ENCODE peak calls at places on chromosomes 4 and X, in nine cellular contexts. X is suprapubic skin; E is NCI-H510A; O is activated naive CD8-positive, alpha-beta T cell treated with anti-CD3 and anti-CD28 coated beads, Interleukin-2, amount 50 U/mL, for 24 hours; F is glutamatergic neuron; K is cortex of kidney; G is HuH-7.5; Z is HTR-8/SVneo; B is NCI-H1930. W is an unnamed sample.
A peak's percentile ranks its signal among the peaks of the same experiment; 100 is the strongest.

GRCh38 chr4:116636917-116637316 is 448.5 kb downstream of the TRAM1L1 start:
- DNase-seq in K (no peak), G (no peak), F (no peak), O (no peak), B (no peak), X (no peak), Z (no peak), E (no peak), W (no peak)

GRCh38 chr4:8738471-8738931 is 133.1 kb downstream of the HMX1 start:
- DNase-seq in G (no peak), F (no peak), E (no peak), X (no peak), B (no peak), O (no peak), Z (no peak), K (no peak), W (no peak)

GRCh38 chr4:20512053-20512810 is 188.0 kb upstream of the PACRGL start:
- DNase-seq in F (no peak), G (no peak), Z (no peak), X (no peak), O (no peak), K (no peak), E (peak; percentile 27), B (peak; percentile 6), W (no peak)

GRCh38 chrX:103367502-103367901 is 8.8 kb upstream of the BEX3 start:
- DNase-seq in G (no peak), K (no peak), O (no peak), Z (no peak), E (no peak), F (no peak), X (no peak), B (no peak), W (no peak)

GRCh38 chr4:106017975-106018374 is 122.7 kb downstream of the NPNT start:
- DNase-seq in B (no peak), E (no peak), G (no peak), Z (no peak), K (no peak), O (no peak), X (no peak), F (no peak), W (no peak)

GRCh38 chrX:9610774-9611392 is 146.0 kb downstream of the TBL1X start:
- DNase-seq in E (no peak), X (no peak), G (no peak), O (no peak), Z (no peak), K (no peak), F (no peak), B (no peak), W (no peak)

GRCh38 chrX:153781428-153782047 is 697 bp downstream of the SRPK3 start:
- DNase-seq in E (no peak), G (no peak), F (no peak), X (no peak), O (no peak), Z (no peak), K (no peak), B (no peak), W (no peak)

GRCh38 chr4:95898226-95898625 is 58.3 kb downstream of the PDHA2 start:
- DNase-seq in G (no peak), O (no peak), Z (no peak), X (no peak), F (no peak), B (no peak), E (no peak), K (no peak), W (no peak)

GRCh38 chr4:101119141-101119540 is 228.2 kb downstream of the PPP3CA start:
- DNase-seq in O (no peak), Z (no peak), G (no peak), K (no peak), F (no peak), E (no peak), B (no peak), X (no peak), W (no peak)

GRCh38 chrX:41619221-41619620 is 69.6 kb upstream of the GPR34 start:
- DNase-seq in O (no peak), F (no peak), X (no peak), K (no peak), Z (no peak), B (no peak), G (no peak), E (no peak), W (no peak)

GRCh38 chrX:109481986-109482385 is at the start of gene GUCY2F:
- DNase-seq in K (no peak), E (no peak), B (no peak), O (no peak), X (no peak), Z (no peak), G (no peak), F (no peak), W (no peak)

GRCh38 chr4:10240691-10241090 is 124.1 kb upstream of the WDR1 start:
- DNase-seq in X (no peak), K (no peak), Z (no peak), F (no peak), E (no peak), B (no peak), O (no peak), G (no peak), W (no peak)

GRCh38 chrX:129959493-129959832 is 23.0 kb upstream of the BCORL1 start:
- DNase-seq in O (no peak), G (no peak), B (no peak), K (no peak), F (peak; percentile 25), Z (no peak), X (no peak), E (peak; percentile 36), W (no peak)

GRCh38 chr4:125704726-125705125 is 390.0 kb downstream of the FAT4 start:
- DNase-seq in X (no peak), B (no peak), Z (no peak), K (no peak), F (no peak), O (no peak), G (no peak), E (no peak), W (peak; percentile 3)

GRCh38 chr4:127141857-127142256 is 490.9 kb upstream of the INTU start:
- DNase-seq in K (no peak), G (peak; percentile 0), F (no peak), E (no peak), B (no peak), O (no peak), Z (no peak), X (no peak), W (peak; percentile 37)

GRCh38 chrX:73337366-73337765 is 109.5 kb upstream of the CDX4 start:
- DNase-seq in E (no peak), K (no peak), B (no peak), Z (no peak), X (no peak), G (no peak), O (no peak), F (no peak), W (no peak)

GRCh38 chr4:81747242-81747930 is 275.7 kb upstream of the RASGEF1B start:
- DNase-seq in O (no peak), B (no peak), E (no peak), Z (no peak), K (no peak), G (no peak), F (no peak), X (no peak), W (no peak)

GRCh38 chr4:178745203-178745602 is 1303.0 kb upstream of the AGA start:
- DNase-seq in O (no peak), B (no peak), K (no peak), F (no peak), Z (peak; percentile 7), G (no peak), E (no peak), X (no peak), W (no peak)

GRCh38 chrX:75522565-75523411 is at the start of gene ZDHHC15:
- DNase-seq in G (no peak), K (peak; percentile 10), Z (no peak), B (peak; percentile 28), E (peak; percentile 59), F (peak; percentile 79), X (peak; percentile 74), O (peak; percentile 31), W (no peak)

GRCh38 chr4:18882468-18882867 is 860.9 kb upstream of the LCORL start:
- DNase-seq in K (no peak), E (no peak), X (no peak), Z (peak; percentile 51), F (no peak), B (no peak), G (peak; percentile 12), O (no peak), W (no peak)

GRCh38 chrX:2707334-2707760 is 16.3 kb downstream of the CD99 start:
- DNase-seq in O (peak; percentile 65), E (no peak), X (peak; percentile 91), K (no peak), G (no peak), Z (peak; percentile 72), F (peak; percentile 29), B (no peak), W (no peak)

GRCh38 chr4:57102050-57102564 is 8.1 kb downstream of the IGFBP7 start:
- DNase-seq in K (no peak), B (no peak), Z (no peak), E (no peak), X (no peak), F (no peak), G (no peak), O (no peak), W (no peak)

GRCh38 chr4:184598753-184599491 is 50.3 kb downstream of the CASP3 start:
- DNase-seq in B (no peak), K (no peak), X (no peak), E (no peak), Z (no peak), G (no peak), F (no peak), O (no peak), W (no peak)

GRCh38 chrX:39104745-39105144 is 303.5 kb downstream of the MID1IP1 start:
- DNase-seq in K (no peak), F (no peak), X (no peak), O (no peak), B (no peak), Z (no peak), G (no peak), E (no peak), W (no peak)

GRCh38 chr4:148854203-148854602 is 412.0 kb upstream of the NR3C2 start:
- DNase-seq in E (no peak), K (no peak), O (no peak), F (no peak), G (no peak), X (no peak), Z (no peak), B (no peak), W (no peak)

GRCh38 chrX:21770631-21771321 is 12.9 kb upstream of the SMPX start:
- DNase-seq in X (no peak), E (no peak), B (no peak), G (no peak), Z (no peak), F (no peak), K (no peak), O (peak; percentile 1), W (no peak)

GRCh38 chr4:24003926-24004325 is 114.1 kb upstream of the PPARGC1A start:
- DNase-seq in E (no peak), X (no peak), G (no peak), Z (no peak), O (no peak), B (no peak), F (no peak), K (no peak), W (no peak)

GRCh38 chr4:4852591-4853362 is 6.7 kb upstream of the MSX1 start:
- DNase-seq in K (no peak), E (no peak), O (no peak), B (no peak), X (no peak), F (peak; percentile 75), Z (peak; percentile 41), G (no peak), W (peak; percentile 46)

GRCh38 chr4:138251904-138252303 is 9.8 kb upstream of the SLC7A11 start:
- DNase-seq in E (no peak), X (no peak), K (no peak), O (no peak), G (no peak), F (no peak), Z (no peak), B (no peak), W (no peak)

GRCh38 chr4:148345509-148345908 is 96.7 kb downstream of the NR3C2 start:
- DNase-seq in Z (no peak), G (no peak), O (no peak), B (no peak), F (no peak), K (no peak), E (no peak), X (no peak), W (no peak)

GRCh38 chrX:134714633-134715110 is 56.4 kb upstream of the PLAC1 start:
- DNase-seq in B (no peak), E (no peak), X (no peak), Z (no peak), F (no peak), K (no peak), G (no peak), O (no peak), W (no peak)

W was measured in AG09309.